ENCODE peak calls at places on chromosome 11, in four cellular contexts. M, D, P and Z are unnamed samples.

GRCh38 chr11:17641792-17642350 is 77.5 kb upstream of the MYOD1 start:
- DNase-seq in P (no peak), D (no peak), M (no peak), Z (no peak)

GRCh38 chr11:122706261-122706660 is 50.7 kb downstream of the UBASH3B start:
- DNase-seq in D (no peak), M (no peak), P (no peak), Z (peak; percentile 87)

GRCh38 chr11:47269829-47270305 is at the start of gene MADD:
- DNase-seq in D (peak; percentile 84), P (peak; percentile 91), M (peak; percentile 90), Z (peak; percentile 86)

GRCh38 chr11:35555238-35555887 is 29.9 kb upstream of the PAMR1 start:
- DNase-seq in D (no peak), P (no peak), M (no peak), Z (peak; percentile 66)

GRCh38 chr11:34730544-34731295 is 109.8 kb downstream of the EHF start:
- DNase-seq in M (no peak), D (no peak), P (no peak), Z (no peak)

GRCh38 chr11:57463596-57464342 is 3.4 kb downstream of the RTN4RL2 start:
- DNase-seq in D (no peak), P (no peak), M (no peak), Z (no peak)

GRCh38 chr11:28674432-28675076 is 566.4 kb downstream of the METTL15 start:
- DNase-seq in D (no peak), P (no peak), M (no peak), Z (peak; percentile 97)

GRCh38 chr11:109019342-109019936 is 354.6 kb downstream of the DDX10 start:
- DNase-seq in P (no peak), D (no peak), M (no peak), Z (no peak)

GRCh38 chr11:69151811-69152210 is 3.9 kb upstream of the SMIM38 start:
- DNase-seq in M (no peak), D (no peak), P (no peak), Z (no peak)

GRCh38 chr11:118640332-118641154 is 33.1 kb downstream of the PHLDB1 start:
- DNase-seq in P (no peak), M (no peak), D (no peak), Z (no peak)

GRCh38 chr11:20066013-20066782 is 94.1 kb downstream of the DBX1 start:
- DNase-seq in D (no peak), M (no peak), P (no peak), Z (no peak)

GRCh38 chr11:134283461-134284230 is 7.5 kb downstream of the GLB1L3 start:
- DNase-seq in D (no peak), P (no peak), M (no peak), Z (no peak)

GRCh38 chr11:58575377-58576020 is at the start of gene LPXN:
- DNase-seq in M (peak; percentile 67), D (no peak), P (peak; percentile 30), Z (no peak)

GRCh38 chr11:110755961-110756360 is 43.7 kb upstream of the ARHGAP20 start:
- DNase-seq in P (no peak), M (no peak), D (no peak), Z (peak; percentile 65)

GRCh38 chr11:32006799-32007388 is 84.0 kb upstream of the RCN1 start:
- DNase-seq in P (no peak), M (peak; percentile 12), D (no peak), Z (peak; percentile 41)

GRCh38 chr11:94769897-94770296 is 1.7 kb downstream of the AMOTL1 start:
- DNase-seq in D (no peak), P (no peak), M (no peak), Z (peak; percentile 25)

GRCh38 chr11:22467248-22467647 is 129.1 kb downstream of the SLC17A6 start:
- DNase-seq in M (no peak), P (no peak), D (no peak), Z (no peak)